ENCODE peak calls at places on chromosomes 16 and 17, in seven cellular contexts. W is K562, J is HCT116, K is SK-N-SH, P is H1, Y is GM12878, O is HepG2. D is an unnamed sample.

GRCh38 chr16:72987480-72987901 is 60.4 kb downstream of the ZFHX3 start:
- DNase-seq in W (no peak), J (no peak), K (no peak), P (no peak), Y (no peak), O (no peak), D (no peak)

GRCh38 chr17:20930065-20930760 is 112.6 kb downstream of the USP22 start:
- DNase-seq in W (no peak), J (no peak), K (no peak), P (no peak), Y (no peak), O (no peak), D (no peak)

GRCh38 chr17:72946696-72947095 is 145.8 kb downstream of the SLC39A11 start:
- DNase-seq in W (no peak), J (no peak), K (no peak), P (no peak), Y (no peak), O (no peak), D (no peak)

GRCh38 chr17:48022906-48023305 is 14.7 kb downstream of the COPZ2 start:
- DNase-seq in W (no peak), J (no peak), K (peak; percentile 3), P (no peak), Y (no peak), O (no peak), D (no peak)

GRCh38 chr17:13154403-13154802 is 136.6 kb upstream of the ELAC2 start:
- DNase-seq in W (no peak), J (no peak), K (no peak), P (no peak), Y (no peak), O (no peak), D (no peak)

GRCh38 chr17:78929908-78930775 is 5.0 kb upstream of the TIMP2 start:
- DNase-seq in W (no peak), J (no peak), K (no peak), P (no peak), Y (no peak), O (no peak), D (no peak)

GRCh38 chr16:78022347-78022746 is at the start of gene CLEC3A:
- DNase-seq in W (no peak), J (no peak), K (no peak), P (no peak), Y (no peak), O (no peak), D (no peak)

GRCh38 chr17:65594585-65594940 is 33.1 kb upstream of the AXIN2 start:
- DNase-seq in W (no peak), J (no peak), K (no peak), P (no peak), Y (no peak), O (no peak), D (no peak)

GRCh38 chr16:88310796-88311605 is 71.8 kb upstream of the ZNF469 start:
- DNase-seq in W (no peak), J (no peak), K (no peak), P (no peak), Y (no peak), O (no peak), D (no peak)

GRCh38 chr16:30777591-30778297 is 9.3 kb downstream of the ZNF629 start:
- DNase-seq in W (no peak), J (no peak), K (no peak), P (no peak), Y (no peak), O (no peak), D (no peak)

GRCh38 chr17:46063239-46063638 is 64.2 kb downstream of the STH start:
- DNase-seq in W (no peak), J (peak; percentile 7), K (no peak), P (no peak), Y (no peak), O (no peak), D (no peak)

GRCh38 chr17:46060461-46060860 is 61.4 kb downstream of the STH start:
- DNase-seq in W (no peak), J (no peak), K (no peak), P (no peak), Y (no peak), O (no peak), D (no peak)

GRCh38 chr17:46064460-46064859 is 65.4 kb downstream of the STH start:
- DNase-seq in W (no peak), J (no peak), K (no peak), P (no peak), Y (no peak), O (no peak), D (no peak)

GRCh38 chr17:46059457-46059856 is 60.4 kb downstream of the STH start:
- DNase-seq in W (no peak), J (no peak), K (no peak), P (no peak), Y (no peak), O (no peak), D (no peak)

DNA sequence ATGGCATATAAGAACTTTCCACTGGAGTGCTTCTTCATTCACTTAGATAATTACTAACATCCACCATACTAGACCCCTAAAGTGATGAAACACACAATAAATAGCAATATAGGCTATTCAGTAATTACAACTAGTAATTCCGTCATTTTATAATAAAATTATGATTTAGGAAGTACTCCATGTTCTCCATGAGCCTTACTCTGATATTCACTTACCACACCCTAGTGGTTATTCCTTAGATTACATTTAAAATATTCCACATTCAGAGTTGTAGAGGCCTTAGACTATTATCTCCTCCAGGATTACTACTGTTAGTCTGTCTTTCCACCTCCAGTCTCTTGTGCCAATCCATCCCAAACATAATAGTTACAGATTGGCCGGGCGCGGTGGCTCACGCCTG is 62.4 kb downstream of the STH start:
- DNase-seq in W (no peak), J (peak; percentile 23), K (no peak), P (no peak), Y (no peak), O (no peak), D (no peak)
- H3K4me1 ChIP-seq in W (no peaks in the 10 kb centered on the region), J (peaks cover 38% of the 10 kb centered on the region), K (peaks cover 24% of the 10 kb centered on the region), P (no peaks in the 10 kb centered on the region), Y (no peaks in the 10 kb centered on the region), O (no peaks in the 10 kb centered on the region), D (no peaks in the 10 kb centered on the region)

DNA sequence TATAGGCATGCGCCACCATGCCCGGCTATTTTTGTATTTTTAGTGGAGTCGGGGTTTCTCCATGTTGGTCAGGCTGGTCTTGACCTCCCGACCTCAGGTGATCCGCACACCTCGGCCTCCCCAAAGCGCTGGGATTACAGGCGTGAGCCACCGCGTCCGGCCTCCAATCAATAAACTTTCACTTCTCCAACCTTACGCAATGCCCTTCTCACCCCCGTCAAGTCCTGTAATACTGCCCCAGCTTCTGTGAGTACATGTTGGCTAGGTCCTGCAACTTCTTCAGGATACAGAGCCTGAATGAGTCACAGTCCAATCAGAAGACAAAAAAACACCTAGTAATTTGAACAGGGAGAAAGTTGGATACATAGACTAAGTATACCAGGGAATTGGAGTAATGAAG is 47.1 kb upstream of the PHOSPHO1 start:
- DNase-seq in W (no peak), J (no peak), K (no peak), P (no peak), Y (no peak), O (no peak), D (no peak)
- TF ChIP-seq YY1 in W (no peak), J (no peak), K (no peak), P (no peak), Y (no peak), O (no peak), D (no peak)

GRCh38 chr17:40621019-40621418 is 26.6 kb downstream of the SMARCE1 start:
- DNase-seq in W (no peak), J (no peak), K (no peak), P (no peak), Y (no peak), O (no peak), D (no peak)

GRCh38 chr17:40617678-40618240 is 29.9 kb downstream of the SMARCE1 start:
- DNase-seq in W (no peak), J (no peak), K (peak; percentile 26), P (no peak), Y (no peak), O (peak; percentile 27), D (no peak)

GRCh38 chr17:40621558-40621957 is 26.1 kb downstream of the SMARCE1 start:
- DNase-seq in W (no peak), J (no peak), K (no peak), P (no peak), Y (no peak), O (no peak), D (no peak)

GRCh38 chr17:40616592-40616991 is 31.0 kb downstream of the SMARCE1 start:
- DNase-seq in W (no peak), J (no peak), K (no peak), P (no peak), Y (no peak), O (no peak), D (no peak)

DNA sequence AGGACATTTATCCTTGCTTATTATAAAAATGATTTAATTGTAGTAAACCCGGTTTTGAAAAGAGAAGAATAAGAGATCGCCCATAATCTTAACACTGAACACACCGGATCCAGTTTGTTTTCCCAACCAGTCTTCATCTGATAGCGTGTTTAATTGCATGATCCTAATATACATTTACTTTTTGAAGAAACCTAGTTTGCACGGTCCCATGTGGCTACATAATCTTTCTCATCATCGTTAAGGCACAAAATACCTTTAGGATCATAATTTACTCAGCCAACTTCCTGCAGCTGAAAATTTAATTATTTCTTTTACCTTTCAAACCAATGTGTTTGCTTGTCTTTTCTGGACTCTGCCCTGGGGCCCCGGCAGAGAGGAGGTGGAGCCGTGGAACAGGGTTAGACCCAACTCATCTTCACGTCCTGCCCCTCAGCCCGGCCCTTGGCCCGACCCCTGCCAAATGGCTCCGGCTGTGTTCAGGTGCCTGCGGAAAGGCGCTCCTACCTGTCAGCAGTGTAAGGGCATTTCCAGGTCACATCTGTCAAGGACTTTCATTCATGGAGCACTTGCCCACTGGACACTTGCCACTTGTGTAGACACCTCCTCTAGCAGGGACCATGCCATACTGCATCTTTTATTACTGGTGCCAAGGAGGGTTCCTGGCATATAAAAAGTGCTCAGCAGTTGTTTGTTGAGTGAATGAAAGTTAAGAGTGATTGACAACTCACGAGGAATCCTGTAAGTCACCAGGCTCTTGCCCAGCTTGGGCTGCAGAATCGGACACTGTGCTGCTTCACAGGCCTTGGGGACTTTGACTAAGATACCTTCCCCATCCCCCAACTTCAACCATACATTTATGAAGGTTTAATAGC is 28.6 kb downstream of the SMARCE1 start:
- DNase-seq in W (no peak), J (no peak), K (no peak), P (no peak), Y (no peak), O (peak; percentile 43), D (no peak)
- H3K4me1 ChIP-seq in W (no peaks in the 10 kb centered on the region), J (peaks cover 17% of the 10 kb centered on the region), K (no peaks in the 10 kb centered on the region), P (no peaks in the 10 kb centered on the region), Y (peaks cover 40% of the 10 kb centered on the region), O (peaks cover 55% of the 10 kb centered on the region), D (peaks cover 6% of the 10 kb centered on the region)

DNA sequence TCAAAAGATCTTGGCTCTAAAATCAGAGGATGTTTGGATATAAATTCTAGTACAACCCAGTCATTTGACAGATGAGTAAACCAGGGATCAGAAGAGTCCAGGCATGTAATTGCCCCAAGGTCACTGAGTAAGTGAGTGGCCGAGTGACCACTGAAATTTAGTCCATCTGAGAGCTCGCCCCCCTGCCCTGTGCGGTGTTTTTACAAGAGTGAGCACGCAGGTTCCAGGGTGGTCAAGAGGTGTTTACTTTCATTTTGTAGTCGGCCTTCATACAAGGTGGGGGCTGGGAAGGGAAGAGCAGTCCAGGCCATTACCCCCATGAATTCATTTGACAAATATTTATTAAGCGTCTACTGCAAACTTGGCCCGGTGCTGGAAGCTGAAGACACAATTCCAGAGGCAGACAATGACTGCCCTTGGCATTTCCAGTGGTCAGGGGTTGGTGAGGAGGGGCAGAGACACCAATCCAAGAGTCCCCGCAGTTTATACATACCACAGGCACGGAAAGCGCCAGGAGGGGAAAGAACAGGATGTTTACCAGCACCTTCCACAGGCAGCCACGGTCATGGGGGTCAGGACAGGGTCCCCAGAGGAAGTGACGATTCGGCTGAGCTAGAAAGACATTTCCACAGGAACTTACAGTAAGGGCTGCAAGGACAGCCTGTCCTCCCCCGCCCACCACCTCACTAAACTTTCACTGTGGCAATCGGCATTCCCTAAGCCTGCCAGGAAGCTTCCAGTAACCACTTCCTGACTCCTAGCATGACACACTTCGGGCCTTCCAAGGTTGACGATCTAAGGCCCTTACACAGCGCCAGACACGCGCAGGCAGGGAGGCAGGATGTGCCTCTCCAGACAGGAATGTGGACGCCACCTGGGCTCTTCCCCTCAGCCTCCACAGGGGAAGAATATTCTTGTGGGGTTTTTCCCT is 1.4 kb upstream of the MT2A start:
- DNase-seq in W (no peak), J (peak; percentile 75), K (no peak), P (no peak), Y (no peak), O (peak; percentile 97), D (no peak)
- TF ChIP-seq YY1 in W (no peak), J (no peak), K (no peak), P (no peak), Y (no peak), O (no peak), D (no peak)

D was measured in NT2/D1.